ENCODE peak calls at places on chromosomes 11 and 22, in six cellular contexts. Q, A, H, E, P and N are unnamed samples. For H3K27me3 and H3K9me3, the result is how much of the 10 kb centered on the place peaks cover.

GRCh38 chr11:35742707-35743454 is 80.3 kb downstream of the TRIM44 start:
- DNase-seq in Q (no peak), A (no peak), H (no peak), E (no peak), P (no peak), N (no peak)

GRCh38 chr11:76225122-76225584 is 18.9 kb upstream of the WNT11 start:
- DNase-seq in Q (no peak), A (no peak), H (no peak), E (no peak), P (no peak), N (no peak)

GRCh38 chr11:132402056-132402684 is 1031.8 kb downstream of the NTM start:
- DNase-seq in Q (no peak), A (peak), H (peak), E (no peak), P (no peak), N (no peak)

GRCh38 chr11:120235024-120235628 is 4.8 kb upstream of the POU2F3 start:
- DNase-seq in Q (peak), A (peak), H (peak), E (no peak), P (peak), N (peak)

GRCh38 chr11:126607374-126607773 is 251.9 kb downstream of the ST3GAL4 start:
- DNase-seq in Q (peak), A (peak), H (peak), E (peak), P (peak), N (no peak)

GRCh38 chr11:58059011-58059358 is 28.2 kb downstream of the OR6Q1 start:
- DNase-seq in Q (no peak), A (no peak), H (peak), E (no peak), P (peak), N (no peak)

GRCh38 chr22:32583074-32583677 is 108.6 kb downstream of the FBXO7 start:
- DNase-seq in Q (no peak), A (no peak), H (no peak), E (no peak), P (no peak), N (no peak)

GRCh38 chr22:46674367-46674781 is 54.2 kb downstream of the GRAMD4 start:
- DNase-seq in Q (no peak), A (no peak), H (no peak), E (peak), P (no peak), N (peak)

GRCh38 chr22:22203048-22203971 is 41.3 kb upstream of the VPREB1 start:
- DNase-seq in Q (no peak), A (no peak), H (no peak), E (no peak), P (no peak), N (no peak)
- H3K27me3 ChIP-seq in Q (under half), A (under half), H (under half), E (half or more), P (under half), N (under half)

DNA sequence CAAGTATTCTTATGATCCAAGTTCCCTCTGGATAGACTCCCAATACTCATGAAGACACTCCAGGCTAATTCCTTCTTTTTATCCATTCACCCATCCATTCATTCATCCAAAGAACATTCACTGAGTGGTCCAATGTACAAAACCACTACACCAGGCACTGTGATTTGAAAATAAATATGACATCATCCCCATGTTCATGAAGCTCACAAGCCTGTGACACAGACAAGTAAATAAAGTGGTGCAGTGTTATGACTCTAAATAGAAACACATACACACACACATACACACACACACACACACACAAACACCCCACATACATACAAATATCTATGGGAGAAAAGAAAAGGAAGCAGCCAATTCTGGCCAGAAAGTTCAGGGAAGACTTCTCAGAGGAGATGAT is 35.5 kb downstream of the MTMR2 start:
- DNase-seq in Q (no peak), A (no peak), H (peak), E (no peak), P (no peak), N (no peak)
- TF ChIP-seq CTCF in Q (no peak), A (no peak), H (no peak), E (no peak), P (no peak), N (no peak)

GRCh38 chr22:49444781-49445180 is 382.9 kb downstream of the BRD1 start:
- DNase-seq in Q (no peak), A (no peak), H (no peak), E (no peak), P (no peak), N (no peak)
- H3K9me3 ChIP-seq in Q (under half), A (under half), H (under half), E (under half), P (under half), N (under half)

GRCh38 chr22:22464541-22465054 is 43.9 kb downstream of the ZNF280B start:
- DNase-seq in Q (no peak), A (no peak), H (no peak), E (no peak), P (no peak), N (no peak)
- H3K27me3 ChIP-seq in Q (under half), A (under half), H (under half), E (under half), P (under half), N (under half)

GRCh38 chr11:110529043-110529442 is 99.3 kb downstream of the FDX1 start:
- DNase-seq in Q (peak), A (no peak), H (no peak), E (no peak), P (peak), N (no peak)
- TF ChIP-seq CTCF in Q (peak), A (peak), H (peak), E (no peak), P (peak), N (no peak)

DNA sequence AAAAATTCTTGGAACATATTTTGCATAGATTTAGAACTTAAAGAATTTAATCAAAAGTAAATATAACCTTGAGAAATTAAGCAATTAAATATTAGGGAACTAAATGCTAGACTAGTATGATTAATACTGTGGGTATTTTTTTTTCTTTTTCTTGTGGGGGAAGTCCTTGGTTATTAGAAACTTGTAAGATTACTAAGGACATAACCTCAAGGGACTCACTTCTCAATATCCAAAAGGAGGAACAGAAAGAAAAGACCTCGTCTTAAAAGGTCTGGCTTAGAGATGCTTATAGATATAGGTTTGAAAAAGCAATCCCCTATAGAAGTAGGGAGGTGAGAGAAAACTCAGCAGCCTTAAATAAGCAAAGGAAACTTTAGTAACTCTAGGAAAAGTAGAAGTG is 368.5 kb downstream of the INSC start:
- DNase-seq in Q (no peak), A (no peak), H (no peak), E (no peak), P (no peak), N (no peak)
- H3K9me3 ChIP-seq in Q (under half), A (under half), H (under half), E (under half), P (under half), N (under half)

DNA sequence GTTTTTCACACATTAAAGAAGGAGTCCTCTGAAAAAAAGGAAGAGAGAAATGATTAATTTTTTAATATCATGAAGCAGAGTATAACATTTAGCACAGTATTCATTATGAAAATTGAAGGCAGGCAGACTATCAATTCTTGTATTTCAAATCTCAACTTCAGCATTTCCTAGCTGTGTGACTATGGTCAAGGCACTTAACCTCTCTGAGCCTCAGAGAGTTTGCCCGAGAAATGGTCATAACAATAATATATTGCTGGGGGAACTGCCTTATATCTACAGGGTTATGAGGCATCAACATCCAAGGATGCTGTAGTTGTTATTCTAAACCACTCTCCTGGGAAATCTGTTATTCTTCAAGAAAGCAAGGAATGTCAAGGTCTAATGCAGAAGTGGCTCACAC is 1.1 kb downstream of the MS4A18 start:
- DNase-seq in Q (no peak), A (no peak), H (no peak), E (no peak), P (no peak), N (no peak)
- H3K27me3 ChIP-seq in Q (half or more), A (under half), H (under half), E (under half), P (under half), N (under half)